ENCODE peak calls at places on chromosomes 12 and 14, in seven cellular contexts. S, O, W, C, G, R and F are unnamed samples.

GRCh38 chr12:111687255-111687654 is 1.4 kb downstream of the ACAD10 start:
- DNase-seq in S (no peak), O (no peak), W (peak; percentile 33), C (no peak), G (no peak), R (no peak), F (no peak)

GRCh38 chr14:71309756-71310155 is 402.5 kb downstream of the PCNX1 start:
- DNase-seq in S (no peak), O (no peak), W (no peak), C (no peak), G (no peak), R (no peak), F (no peak)

GRCh38 chr12:31749024-31749704 is 20.3 kb upstream of the AMN1 start:
- DNase-seq in S (peak; percentile 91), O (peak; percentile 25), W (peak; percentile 93), C (no peak), G (peak; percentile 87), R (peak; percentile 36), F (peak; percentile 82)

GRCh38 chr12:52004042-52004648 is 2.6 kb upstream of the TAMALIN start:
- DNase-seq in S (peak; percentile 70), O (no peak), W (no peak), C (peak; percentile 41), G (no peak), R (no peak), F (peak; percentile 22)

GRCh38 chr12:74915718-74916117 is 293.9 kb downstream of the KCNC2 start:
- DNase-seq in S (no peak), O (no peak), W (no peak), C (no peak), G (no peak), R (no peak), F (no peak)

GRCh38 chr14:55789442-55789841 is 209.4 kb downstream of the KTN1 start:
- DNase-seq in S (peak; percentile 46), O (no peak), W (no peak), C (no peak), G (no peak), R (no peak), F (no peak)

GRCh38 chr12:45708901-45709300 is 20.6 kb upstream of the ARID2 start:
- DNase-seq in S (no peak), O (no peak), W (no peak), C (no peak), G (no peak), R (no peak), F (no peak)

GRCh38 chr12:5796171-5797091 is 148.6 kb downstream of the ANO2 start:
- DNase-seq in S (no peak), O (no peak), W (peak; percentile 1), C (no peak), G (no peak), R (peak; percentile 1), F (no peak)

GRCh38 chr12:92702754-92703679 is at the start of gene PLEKHG7:
- DNase-seq in S (no peak), O (no peak), W (peak; percentile 41), C (no peak), G (no peak), R (no peak), F (no peak)

GRCh38 chr14:51546099-51546498 is 105.6 kb upstream of the FRMD6 start:
- DNase-seq in S (no peak), O (no peak), W (no peak), C (no peak), G (no peak), R (no peak), F (no peak)

GRCh38 chr14:54025661-54026060 is 69.0 kb upstream of the BMP4 start:
- DNase-seq in S (peak; percentile 32), O (no peak), W (no peak), C (no peak), G (no peak), R (no peak), F (peak; percentile 6)

GRCh38 chr14:73662439-73663056 is 17.8 kb downstream of the DNAL1 start:
- DNase-seq in S (peak; percentile 94), O (no peak), W (no peak), C (no peak), G (no peak), R (no peak), F (peak; percentile 89)

GRCh38 chr12:49549735-49550710 is 11.2 kb downstream of the KCNH3 start:
- DNase-seq in S (no peak), O (no peak), W (no peak), C (no peak), G (peak; percentile 84), R (no peak), F (no peak)

GRCh38 chr12:46177842-46178608 is 90.8 kb downstream of the SLC38A1 start:
- DNase-seq in S (no peak), O (peak; percentile 10), W (no peak), C (no peak), G (no peak), R (no peak), F (no peak)

GRCh38 chr12:1357711-1358110 is 236.7 kb downstream of the FBXL14 start:
- DNase-seq in S (no peak), O (no peak), W (no peak), C (no peak), G (no peak), R (no peak), F (no peak)

GRCh38 chr12:122976648-122976975 is 1.6 kb downstream of the OGFOD2 start:
- DNase-seq in S (no peak), O (no peak), W (no peak), C (no peak), G (no peak), R (no peak), F (no peak)

GRCh38 chr14:22814945-22815713 is at the start of gene SLC7A7:
- DNase-seq in S (peak; percentile 34), O (no peak), W (no peak), C (no peak), G (peak; percentile 57), R (no peak), F (no peak)

GRCh38 chr14:104383088-104383805 is 196.3 kb upstream of the C14orf180 start:
- DNase-seq in S (no peak), O (no peak), W (no peak), C (no peak), G (peak; percentile 18), R (no peak), F (no peak)

GRCh38 chr12:103924761-103925641 is 5.2 kb upstream of the HSP90B1 start:
- DNase-seq in S (peak; percentile 59), O (no peak), W (peak; percentile 78), C (no peak), G (no peak), R (peak; percentile 17), F (peak; percentile 32)

GRCh38 chr12:89924191-89924590 is 215.6 kb upstream of the ATP2B1 start:
- DNase-seq in S (no peak), O (no peak), W (no peak), C (no peak), G (no peak), R (no peak), F (no peak)